ENCODE peak calls at places on chromosomes 6 and 20, in nine cellular contexts. L is C1 segment of cervical spinal cord; T is T47D; R is Karpas-422; U is stimulated activated CD8-positive, alpha-beta memory T cell treated with anti-CD3 and anti-CD28 coated beads, Interleukin-4, amount 100 ng/mL, for 1 hour; Z is T-helper 1 cell; P is T-helper 9 cell; G is lower leg skin; Q is lung microvascular endothelial cell. B is an unnamed sample.

GRCh38 chr20:33622705-33623390 is 39.3 kb upstream of the C20orf144 start:
- DNase-seq in U (no peak), Q (no peak), R (no peak), P (no peak), L (no peak), G (no peak), T (no peak), Z (no peak), B (no peak)

GRCh38 chr6:33320315-33321181 is 3.0 kb upstream of the ZBTB22 start:
- DNase-seq in P (no peak), R (no peak), Z (no peak), Q (no peak), G (no peak), T (no peak), U (no peak), L (no peak), B (no peak)

GRCh38 chr6:3530515-3530914 is 73.7 kb upstream of the SLC22A23 start:
- DNase-seq in L (no peak), T (no peak), P (no peak), Q (no peak), R (no peak), U (no peak), G (peak; percentile 1), Z (no peak), B (no peak)

GRCh38 chr6:143232849-143233248 is 172.2 kb downstream of the AIG1 start:
- DNase-seq in U (no peak), R (peak; percentile 75), T (no peak), P (no peak), G (no peak), L (no peak), Q (peak; percentile 40), Z (no peak), B (no peak)

GRCh38 chr6:21831531-21832291 is 238.2 kb downstream of the SOX4 start:
- DNase-seq in L (no peak), Q (no peak), Z (no peak), G (no peak), T (no peak), P (no peak), R (no peak), U (no peak), B (no peak)

GRCh38 chr6:16305246-16305725 is 66.9 kb downstream of the GMPR start:
- DNase-seq in T (no peak), G (no peak), Q (no peak), U (no peak), L (no peak), R (peak; percentile 79), Z (no peak), P (no peak), B (no peak)

GRCh38 chr6:73452107-73452461 is at the start of gene CGAS:
- DNase-seq in L (peak; percentile 65), U (peak; percentile 42), Z (peak; percentile 71), T (no peak), P (peak; percentile 72), G (peak; percentile 69), Q (peak; percentile 13), R (peak; percentile 85), B (peak; percentile 67)

GRCh38 chr20:53609501-53610445 is 16.1 kb upstream of the ZNF217 start:
- DNase-seq in U (peak; percentile 46), L (peak; percentile 20), T (no peak), Z (peak; percentile 40), P (peak; percentile 54), G (no peak), Q (peak; percentile 27), R (no peak), B (peak; percentile 64)

GRCh38 chr20:10261702-10262101 is 43.1 kb downstream of the SNAP25 start:
- DNase-seq in T (no peak), G (no peak), U (no peak), R (no peak), P (no peak), Z (no peak), Q (no peak), L (no peak), B (no peak)

GRCh38 chr20:44467289-44467883 is 8.3 kb upstream of the TTPAL start:
- DNase-seq in G (peak; percentile 84), Q (no peak), R (no peak), T (no peak), P (no peak), U (no peak), L (no peak), Z (no peak), B (no peak)